ENCODE peak calls at places on chromosomes 5 and 9, in five cellular contexts. One of them, this sample, is unnamed. For H3K79me2 and H3K4me1, the result is how much of the 10 kb centered on the place peaks cover.

GRCh38 chr9:134187110-134187531 is 22.8 kb upstream of the RNU6ATAC start:
- DNase-seq in endothelial cell of umbilical vein: no peak
- DNase-seq in GM23248: no peak
- DNase-seq in mammary epithelial cell: no peak
- DNase-seq in osteoblast: peak
- DNase-seq in this sample: no peak

GRCh38 chr5:72063219-72063819 is 44.0 kb upstream of the MAP1B start:
- DNase-seq in mammary epithelial cell: peak
- DNase-seq in GM23248: peak
- DNase-seq in osteoblast: no peak
- DNase-seq in endothelial cell of umbilical vein: peak
- DNase-seq in this sample: peak

GRCh38 chr9:101677864-101678263 is 60.6 kb downstream of the GRIN3A start:
- DNase-seq in GM23248: no peak
- DNase-seq in osteoblast: no peak
- DNase-seq in endothelial cell of umbilical vein: no peak
- DNase-seq in mammary epithelial cell: no peak
- DNase-seq in this sample: no peak

GRCh38 chr5:124806026-124806856 is 59.8 kb upstream of the ZNF608 start:
- DNase-seq in endothelial cell of umbilical vein: peak
- DNase-seq in osteoblast: peak
- DNase-seq in GM23248: peak
- DNase-seq in mammary epithelial cell: peak
- DNase-seq in this sample: peak

GRCh38 chr9:19641046-19641445 is 147.8 kb downstream of the SLC24A2 start:
- DNase-seq in endothelial cell of umbilical vein: no peak
- DNase-seq in mammary epithelial cell: no peak
- DNase-seq in osteoblast: no peak
- DNase-seq in GM23248: peak
- DNase-seq in this sample: peak

GRCh38 chr5:32935292-32935691 is 224.2 kb downstream of the NPR3 start:
- DNase-seq in osteoblast: peak
- DNase-seq in mammary epithelial cell: no peak
- DNase-seq in GM23248: peak
- DNase-seq in endothelial cell of umbilical vein: no peak
- DNase-seq in this sample: no peak

GRCh38 chr5:141330299-141331080 is at the start of gene PCDHGA1:
- DNase-seq in endothelial cell of umbilical vein: peak
- DNase-seq in osteoblast: peak
- DNase-seq in GM23248: peak
- DNase-seq in mammary epithelial cell: peak
- DNase-seq in this sample: peak

GRCh38 chr9:133707065-133707760 is 30.9 kb downstream of the SARDH start:
- DNase-seq in osteoblast: peak
- DNase-seq in endothelial cell of umbilical vein: no peak
- DNase-seq in GM23248: peak
- DNase-seq in mammary epithelial cell: peak
- DNase-seq in this sample: no peak

GRCh38 chr9:120152295-120152694 is 427.7 kb downstream of the CDK5RAP2 start:
- DNase-seq in mammary epithelial cell: no peak
- DNase-seq in GM23248: no peak
- DNase-seq in osteoblast: no peak
- DNase-seq in endothelial cell of umbilical vein: no peak
- DNase-seq in this sample: no peak

GRCh38 chr9:86843182-86843581 is 104.1 kb downstream of the GAS1 start:
- DNase-seq in mammary epithelial cell: peak
- DNase-seq in endothelial cell of umbilical vein: no peak
- DNase-seq in GM23248: no peak
- DNase-seq in osteoblast: no peak
- DNase-seq in this sample: no peak

GRCh38 chr9:78505546-78505945 is 208.6 kb downstream of the PSAT1 start:
- DNase-seq in endothelial cell of umbilical vein: no peak
- DNase-seq in mammary epithelial cell: no peak
- DNase-seq in osteoblast: no peak
- DNase-seq in GM23248: no peak
- DNase-seq in this sample: no peak

GRCh38 chr5:956941-957729 is 51.5 kb upstream of the NKD2 start:
- DNase-seq in osteoblast: peak
- DNase-seq in GM23248: peak
- DNase-seq in mammary epithelial cell: peak
- DNase-seq in endothelial cell of umbilical vein: peak
- DNase-seq in this sample: peak

DNA sequence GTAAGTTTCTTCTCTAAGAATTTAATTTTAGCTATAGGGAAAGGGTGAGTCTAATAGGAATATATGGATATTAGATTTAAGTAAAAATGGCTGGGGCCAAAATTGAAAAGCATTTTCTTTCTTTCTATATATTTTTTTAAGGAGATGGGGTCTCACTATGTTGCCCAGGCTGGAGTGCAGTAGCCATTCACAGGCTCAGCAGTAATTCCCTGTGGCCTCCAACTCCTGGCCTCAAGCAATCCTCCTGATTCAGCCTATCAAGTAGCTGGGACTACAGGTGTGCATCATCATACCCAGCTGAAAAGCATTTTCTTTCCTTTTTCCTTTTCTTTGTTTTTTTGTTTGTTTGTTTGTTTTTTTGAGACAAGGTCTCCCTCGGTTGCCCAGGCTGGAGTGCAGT is 41.1 kb downstream of the CSNK1A1 start:
- DNase-seq in GM23248: no peak
- DNase-seq in mammary epithelial cell: no peak
- DNase-seq in osteoblast: no peak
- DNase-seq in endothelial cell of umbilical vein: no peak
- DNase-seq in this sample: no peak
- H3K79me2 ChIP-seq in GM23248: half or more
- H3K79me2 ChIP-seq in mammary epithelial cell: half or more
- H3K79me2 ChIP-seq in osteoblast: half or more
- H3K79me2 ChIP-seq in endothelial cell of umbilical vein: half or more
- H3K79me2 ChIP-seq in this sample: half or more

GRCh38 chr5:149757956-149758355 is 27.8 kb downstream of the PPARGC1B start:
- DNase-seq in GM23248: no peak
- DNase-seq in endothelial cell of umbilical vein: no peak
- DNase-seq in osteoblast: no peak
- DNase-seq in mammary epithelial cell: no peak
- DNase-seq in this sample: no peak

GRCh38 chr5:149756354-149756753 is 26.2 kb downstream of the PPARGC1B start:
- DNase-seq in endothelial cell of umbilical vein: no peak
- DNase-seq in osteoblast: peak
- DNase-seq in mammary epithelial cell: no peak
- DNase-seq in GM23248: no peak
- DNase-seq in this sample: no peak

GRCh38 chr5:149759563-149759962 is 29.5 kb downstream of the PPARGC1B start:
- DNase-seq in mammary epithelial cell: no peak
- DNase-seq in GM23248: no peak
- DNase-seq in osteoblast: no peak
- DNase-seq in endothelial cell of umbilical vein: no peak
- DNase-seq in this sample: no peak

GRCh38 chr5:149759986-149760699 is 30.0 kb downstream of the PPARGC1B start:
- DNase-seq in endothelial cell of umbilical vein: no peak
- DNase-seq in osteoblast: peak
- DNase-seq in mammary epithelial cell: no peak
- DNase-seq in GM23248: peak
- DNase-seq in this sample: no peak

DNA sequence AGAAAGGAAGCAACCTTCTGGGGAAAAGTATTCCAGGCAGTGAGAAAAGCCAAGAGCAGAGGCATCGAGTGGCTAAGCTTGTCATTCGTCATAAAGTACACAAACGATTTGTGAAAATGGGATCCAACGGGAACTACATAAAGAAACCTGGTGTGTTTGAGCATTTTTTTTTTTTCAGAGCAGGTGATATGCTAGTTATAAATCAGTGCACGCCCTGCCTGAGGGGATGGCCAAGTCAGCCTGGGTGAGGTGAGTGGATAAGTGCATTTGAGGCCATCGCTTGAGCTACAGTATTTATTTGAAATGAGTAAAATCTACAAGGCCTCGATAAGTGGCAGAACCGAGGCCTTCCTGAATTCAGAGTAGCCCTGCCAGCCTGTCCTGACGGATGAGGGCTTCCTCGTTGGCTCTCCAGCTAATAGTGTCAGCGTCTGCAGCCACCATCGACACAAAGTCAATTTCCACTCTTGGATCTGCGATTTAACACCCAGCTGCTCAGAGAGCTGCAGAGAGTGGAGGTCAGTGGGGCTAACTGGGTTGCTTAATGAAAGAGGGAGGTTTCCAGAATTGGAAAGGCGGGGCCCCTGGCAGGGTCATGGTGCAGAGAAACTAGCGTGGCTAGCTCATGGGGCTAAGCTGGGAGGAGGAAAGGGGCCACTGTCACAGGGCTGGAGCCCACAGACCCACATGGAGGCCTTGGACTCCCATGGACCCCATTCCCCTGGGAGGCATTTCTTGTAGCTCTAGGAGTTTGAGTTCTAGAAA is 27.3 kb downstream of the PPARGC1B start:
- DNase-seq in mammary epithelial cell: no peak
- DNase-seq in GM23248: no peak
- DNase-seq in osteoblast: no peak
- DNase-seq in endothelial cell of umbilical vein: no peak
- DNase-seq in this sample: no peak
- H3K27ac ChIP-seq in mammary epithelial cell: no peak
- H3K27ac ChIP-seq in GM23248: no peak
- H3K27ac ChIP-seq in osteoblast: no peak
- H3K27ac ChIP-seq in endothelial cell of umbilical vein: no peak
- H3K27ac ChIP-seq in this sample: no peak

GRCh38 chr5:132479812-132480441 is 10.6 kb downstream of the IRF1 start:
- DNase-seq in GM23248: no peak
- DNase-seq in osteoblast: no peak
- DNase-seq in mammary epithelial cell: no peak
- DNase-seq in endothelial cell of umbilical vein: no peak
- DNase-seq in this sample: no peak

GRCh38 chr5:132480546-132481242 is 9.9 kb downstream of the IRF1 start:
- DNase-seq in osteoblast: no peak
- DNase-seq in mammary epithelial cell: no peak
- DNase-seq in endothelial cell of umbilical vein: no peak
- DNase-seq in GM23248: no peak
- DNase-seq in this sample: no peak

GRCh38 chr5:132479073-132479811 is 11.3 kb downstream of the IRF1 start:
- DNase-seq in endothelial cell of umbilical vein: no peak
- DNase-seq in GM23248: no peak
- DNase-seq in mammary epithelial cell: no peak
- DNase-seq in osteoblast: no peak
- DNase-seq in this sample: no peak

GRCh38 chr5:132483101-132483500 is 7.5 kb downstream of the IRF1 start:
- DNase-seq in GM23248: no peak
- DNase-seq in mammary epithelial cell: no peak
- DNase-seq in osteoblast: no peak
- DNase-seq in endothelial cell of umbilical vein: no peak
- DNase-seq in this sample: no peak

DNA sequence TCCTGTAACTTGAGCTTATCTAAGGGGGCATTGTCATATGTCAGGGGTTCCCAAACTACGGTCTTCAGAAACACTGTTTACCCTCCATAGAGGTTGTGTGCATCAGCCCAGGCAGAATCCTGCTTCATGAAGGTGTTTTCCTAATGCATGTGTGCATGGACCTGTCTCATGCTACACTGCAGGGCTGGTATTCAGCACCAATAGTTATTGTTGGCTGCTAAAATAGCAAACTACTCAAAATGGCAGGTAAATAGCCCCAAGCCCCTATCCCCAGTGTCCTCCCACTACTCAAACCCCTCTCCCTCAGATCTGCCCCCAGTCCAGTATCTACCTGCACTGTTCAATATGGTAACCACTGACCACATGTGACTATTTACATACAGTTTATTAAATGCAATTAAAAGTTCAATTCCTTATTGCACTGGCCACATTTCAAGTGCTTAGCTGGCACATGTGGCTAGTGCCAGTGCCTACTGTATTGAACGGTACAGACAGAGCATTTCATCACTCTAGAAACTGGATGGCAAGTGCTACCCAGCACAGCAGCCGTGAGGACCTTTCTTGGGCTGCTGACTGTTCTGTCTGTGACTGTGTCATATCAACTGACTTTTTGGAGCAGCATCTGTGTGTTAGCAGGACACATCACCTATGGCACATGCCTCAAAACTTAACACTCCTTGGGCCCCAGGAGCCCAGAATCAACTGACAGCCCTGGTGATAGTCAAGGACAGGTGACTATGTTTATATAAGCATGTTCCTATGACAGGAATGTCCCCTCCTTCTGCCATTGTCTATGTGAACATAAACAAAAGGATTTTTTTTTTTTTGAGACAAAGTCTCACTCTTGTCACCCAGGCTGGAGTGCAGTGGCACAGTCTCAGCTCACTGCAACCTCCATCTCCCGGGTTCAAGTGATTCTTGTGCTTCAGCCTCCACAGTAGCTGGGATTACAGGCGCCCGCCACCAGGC is 9.0 kb downstream of the IRF1 start:
- DNase-seq in mammary epithelial cell: no peak
- DNase-seq in osteoblast: no peak
- DNase-seq in endothelial cell of umbilical vein: no peak
- DNase-seq in GM23248: no peak
- DNase-seq in this sample: no peak
- H3K4me1 ChIP-seq in mammary epithelial cell: under half
- H3K4me1 ChIP-seq in osteoblast: under half
- H3K4me1 ChIP-seq in endothelial cell of umbilical vein: under half
- H3K4me1 ChIP-seq in GM23248: under half
- H3K4me1 ChIP-seq in this sample: under half

GRCh38 chr9:5624655-5625054 is 4.3 kb upstream of the RIC1 start:
- DNase-seq in GM23248: no peak
- DNase-seq in endothelial cell of umbilical vein: no peak
- DNase-seq in osteoblast: no peak
- DNase-seq in mammary epithelial cell: no peak
- DNase-seq in this sample: no peak
- H3K79me2 ChIP-seq in GM23248: half or more
- H3K79me2 ChIP-seq in endothelial cell of umbilical vein: under half
- H3K79me2 ChIP-seq in osteoblast: under half
- H3K79me2 ChIP-seq in mammary epithelial cell: half or more
- H3K79me2 ChIP-seq in this sample: half or more

This sample was measured in PC-3.